ENCODE peak calls at places on chromosomes 3 and 15, in six cellular contexts. J is neuronal stem cell, G is H9, P is IMR-90, S is H1, F is trophoblast cell. M is an unnamed sample. For H3K27me3, the result is how much of the 10 kb centered on the place peaks cover.

GRCh38 chr3:108223928-108224327 is 1.7 kb upstream of the IFT57 start:
- DNase-seq in J (no peak), G (no peak), P (peak), S (no peak), F (no peak), M (peak)

GRCh38 chr3:66473181-66473580 is 27.6 kb downstream of the LRIG1 start:
- DNase-seq in J (no peak), G (no peak), P (peak), S (no peak), F (no peak), M (peak)

GRCh38 chr3:120622870-120623718 is 27.0 kb downstream of the NDUFB4 start:
- DNase-seq in J (no peak), G (peak), P (peak), S (peak), F (peak), M (no peak)

GRCh38 chr15:31273258-31273941 is 53.2 kb upstream of the KLF13 start:
- DNase-seq in J (no peak), G (peak), P (no peak), S (peak), F (no peak), M (no peak)

GRCh38 chr15:38454687-38455071 is 752 bp downstream of the FAM98B start:
- DNase-seq in J (no peak), G (no peak), P (peak), S (no peak), F (no peak), M (no peak)

GRCh38 chr3:133115178-133115577 is 77.0 kb downstream of the TMEM108 start:
- DNase-seq in J (no peak), G (no peak), P (no peak), S (no peak), F (no peak), M (no peak)

GRCh38 chr3:195031574-195032003 is 239.4 kb downstream of the XXYLT1 start:
- DNase-seq in J (no peak), G (no peak), P (no peak), S (no peak), F (peak), M (no peak)

GRCh38 chr3:65039754-65040210 is 352.0 kb upstream of the ADAMTS9 start:
- DNase-seq in J (no peak), G (no peak), P (no peak), S (no peak), F (no peak), M (peak)

GRCh38 chr15:74783072-74783807 is 1.4 kb downstream of the CSK start:
- DNase-seq in J (no peak), G (no peak), P (peak), S (no peak), F (peak), M (peak)

GRCh38 chr15:37132826-37133417 is 32.6 kb upstream of the MEIS2 start:
- DNase-seq in J (no peak), G (no peak), P (no peak), S (no peak), F (no peak), M (no peak)

GRCh38 chr3:138875754-138876664 is 41.3 kb upstream of the PIK3CB start:
- DNase-seq in J (no peak), G (no peak), P (no peak), S (no peak), F (peak), M (no peak)

GRCh38 chr3:54917172-54917571 is 10.7 kb downstream of the LRTM1 start:
- DNase-seq in J (no peak), G (no peak), P (peak), S (no peak), F (no peak), M (no peak)

GRCh38 chr3:150235799-150236198 is 172.3 kb upstream of the TSC22D2 start:
- DNase-seq in J (no peak), G (no peak), P (peak), S (no peak), F (no peak), M (peak)

GRCh38 chr3:50236484-50237132 is 604 bp downstream of the GNAI2 start:
- DNase-seq in J (no peak), G (no peak), P (no peak), S (peak), F (peak), M (no peak)

GRCh38 chr3:194489736-194490612 is 3.2 kb upstream of the ATP13A3 start:
- DNase-seq in J (no peak), G (no peak), P (peak), S (no peak), F (peak), M (peak)

GRCh38 chr3:156172536-156172935 is 52.2 kb downstream of the KCNAB1 start:
- DNase-seq in J (no peak), G (no peak), P (no peak), S (no peak), F (no peak), M (no peak)

GRCh38 chr3:128429275-128429674 is 37.4 kb downstream of the DNAJB8 start:
- DNase-seq in J (no peak), G (no peak), P (no peak), S (no peak), F (no peak), M (no peak)

GRCh38 chr3:42667523-42668402 is 14.3 kb downstream of the ZBTB47 start:
- DNase-seq in J (no peak), G (peak), P (no peak), S (no peak), F (no peak), M (no peak)

GRCh38 chr3:46293991-46294833 is 52.0 kb downstream of the CCR3 start:
- DNase-seq in J (no peak), G (no peak), P (no peak), S (no peak), F (no peak), M (no peak)
- H3K27me3 ChIP-seq in J (under half), G (under half), P (under half), S (under half), F (under half), M (under half)

GRCh38 chr3:9727041-9727595 is 4.4 kb upstream of the BRPF1 start:
- DNase-seq in J (no peak), G (peak), P (no peak), S (peak), F (peak), M (no peak)
- H2AFZ ChIP-seq in J (peak), G (peak), P (peak), S (peak), F (no peak), M (no peak)

GRCh38 chr15:56737791-56738190 is 4.5 kb upstream of the ZNF280D start:
- DNase-seq in J (no peak), G (no peak), P (no peak), S (no peak), F (no peak), M (peak)
- H2BK120ac ChIP-seq in J (no peak), G (no peak), P (no peak), S (no peak), F (no peak), M (no peak)

GRCh38 chr15:66131831-66132230 is 121.7 kb downstream of the MEGF11 start:
- DNase-seq in J (no peak), G (no peak), P (no peak), S (no peak), F (no peak), M (no peak)
- H3K27me3 ChIP-seq in J (under half), G (under half), P (half or more), S (under half), F (under half), M (under half)

DNA sequence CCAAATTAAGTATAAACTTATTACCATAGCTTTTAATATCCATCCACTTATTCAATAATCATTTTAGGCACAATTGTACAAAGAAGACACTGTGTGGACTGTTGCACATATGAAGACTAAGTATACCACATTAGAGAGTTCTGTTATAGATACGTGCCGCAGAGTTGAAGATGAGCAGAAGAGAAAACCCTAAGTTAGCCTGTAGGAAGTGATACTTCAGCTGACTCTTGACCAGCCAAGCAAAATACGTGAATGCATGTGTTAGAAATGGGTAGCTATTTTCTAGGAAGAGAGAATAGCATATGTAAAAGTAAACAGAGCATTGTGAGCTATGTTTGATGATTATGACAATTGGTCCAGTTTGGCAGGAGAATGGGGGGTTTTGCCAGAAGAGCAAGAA is 272.0 kb upstream of the ATP11B start:
- DNase-seq in J (no peak), G (no peak), P (no peak), S (no peak), F (no peak), M (no peak)
- H2AFZ ChIP-seq in J (no peak), G (no peak), P (no peak), S (no peak), F (no peak), M (no peak)

GRCh38 chr3:48503406-48504050 is 446 bp downstream of the SHISA5 start:
- DNase-seq in J (peak), G (peak), P (peak), S (peak), F (peak), M (peak)
- H2BK120ac ChIP-seq in J (no peak), G (no peak), P (peak), S (no peak), F (peak), M (peak)

GRCh38 chr15:69119016-69119415 is 41.4 kb upstream of the GLCE start:
- DNase-seq in J (no peak), G (no peak), P (no peak), S (no peak), F (peak), M (no peak)

GRCh38 chr15:69118089-69118488 is 42.3 kb upstream of the GLCE start:
- DNase-seq in J (no peak), G (no peak), P (no peak), S (no peak), F (peak), M (no peak)

GRCh38 chr15:69120732-69121131 is 39.7 kb upstream of the GLCE start:
- DNase-seq in J (no peak), G (no peak), P (no peak), S (no peak), F (peak), M (no peak)

GRCh38 chr15:69119692-69120395 is 40.6 kb upstream of the GLCE start:
- DNase-seq in J (no peak), G (peak), P (no peak), S (no peak), F (peak), M (no peak)

DNA sequence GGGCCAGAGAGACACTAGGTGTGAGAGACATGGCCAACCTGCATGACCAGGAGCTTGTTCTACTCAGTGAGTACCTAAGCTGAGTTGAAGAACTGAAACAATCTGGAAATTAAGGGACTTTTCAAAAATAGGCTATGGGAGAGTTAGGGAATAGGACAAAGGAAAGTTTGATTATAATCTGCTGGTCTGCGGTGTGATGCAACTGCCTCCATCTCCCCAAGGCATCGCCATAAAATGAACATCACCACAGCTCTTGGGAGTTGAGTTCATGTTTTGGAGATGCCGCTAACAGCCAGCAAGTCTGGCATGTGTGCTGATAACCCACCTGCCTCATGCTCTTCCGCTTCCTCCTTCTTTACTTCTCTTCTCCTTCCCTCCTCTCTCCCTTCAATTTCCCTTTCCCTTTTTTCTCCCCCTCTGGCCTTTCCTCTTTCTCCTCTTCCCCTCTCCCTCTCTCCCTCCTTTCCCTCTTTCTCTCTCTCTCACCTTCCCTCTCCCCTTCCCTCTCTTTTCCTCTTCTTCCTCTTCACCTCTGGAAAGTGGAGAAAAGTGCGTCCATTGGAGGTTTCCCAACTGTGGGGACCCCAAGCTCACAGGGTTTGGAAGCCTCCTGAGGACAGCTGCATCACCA is 39.1 kb upstream of the GLCE start:
- DNase-seq in J (no peak), G (no peak), P (no peak), S (no peak), F (peak), M (no peak)
- H3K27me3 ChIP-seq in J (under half), G (under half), P (half or more), S (under half), F (under half), M (half or more)

GRCh38 chr3:158847466-158847849 is 45.6 kb downstream of the MFSD1 start:
- DNase-seq in J (no peak), G (no peak), P (no peak), S (no peak), F (no peak), M (peak)

GRCh38 chr3:158847885-158848284 is 46.0 kb downstream of the MFSD1 start:
- DNase-seq in J (no peak), G (no peak), P (no peak), S (no peak), F (no peak), M (no peak)

GRCh38 chr3:158846803-158847465 is 45.1 kb downstream of the MFSD1 start:
- DNase-seq in J (no peak), G (no peak), P (no peak), S (no peak), F (no peak), M (peak)

GRCh38 chr3:158842946-158843345 is 41.1 kb downstream of the MFSD1 start:
- DNase-seq in J (no peak), G (no peak), P (no peak), S (no peak), F (no peak), M (no peak)

GRCh38 chr3:158845748-158846350 is 44.0 kb downstream of the MFSD1 start:
- DNase-seq in J (peak), G (no peak), P (no peak), S (no peak), F (peak), M (peak)
- H2AFZ ChIP-seq in J (no peak), G (no peak), P (no peak), S (no peak), F (no peak), M (no peak)

DNA sequence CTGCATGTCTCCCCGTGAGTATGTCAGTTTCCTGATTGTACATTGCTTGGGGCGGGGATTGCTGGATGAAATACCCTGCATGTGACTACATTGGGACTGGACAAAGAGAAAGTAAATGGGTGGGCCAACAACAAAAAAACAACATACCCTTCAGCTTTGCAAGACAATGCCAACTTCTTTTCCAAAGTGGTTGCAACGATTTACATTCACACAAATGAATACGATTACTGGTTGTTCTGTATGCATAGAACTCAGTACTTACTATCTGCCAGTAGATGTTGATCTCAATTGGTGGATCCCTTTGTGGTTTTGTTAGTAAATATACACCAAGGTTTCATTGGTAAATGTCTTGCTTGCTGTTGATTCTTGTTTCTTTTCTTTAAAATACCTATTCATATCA is 908.4 kb downstream of the AGBL1 start:
- DNase-seq in J (no peak), G (no peak), P (no peak), S (no peak), F (no peak), M (no peak)
- H2BK120ac ChIP-seq in J (no peak), G (no peak), P (no peak), S (no peak), F (no peak), M (no peak)

M was measured in mesenchymal stem cell.